ENCODE peak calls at places on chromosomes 4 and X, in eight cellular contexts. I is IMR-90, G is trophoblast cell, E is SK-N-SH, Y is fibroblast of lung, A is neuronal stem cell, R is neural progenitor cell, L is HCT116. T is an unnamed sample.

GRCh38 chrX:56813318-56813837 is 84.3 kb downstream of the NBDY start:
- DNase-seq in I (peak), G (peak), E (no peak), Y (peak), A (no peak), R (no peak), L (no peak), T (no peak)

GRCh38 chr4:106329027-106329618 is 12.8 kb downstream of the AIMP1 start:
- DNase-seq in I (peak), G (peak), E (peak), Y (peak), A (no peak), R (peak), L (peak), T (peak)

GRCh38 chr4:17562157-17562556 is 14.8 kb upstream of the LAP3 start:
- DNase-seq in I (no peak), G (no peak), E (peak), Y (no peak), A (no peak), R (peak), L (no peak), T (peak)

GRCh38 chr4:57162499-57163019 is 52.4 kb upstream of the IGFBP7 start:
- DNase-seq in I (no peak), G (no peak), E (no peak), Y (no peak), A (no peak), R (no peak), L (no peak), T (peak)

GRCh38 chrX:135453381-135453780 is 31.6 kb downstream of the SMIM10L2A start:
- DNase-seq in I (no peak), G (no peak), E (no peak), Y (no peak), A (no peak), R (no peak), L (no peak), T (peak)

GRCh38 chr4:153205028-153205648 is 895 bp downstream of the TRIM2 start:
- DNase-seq in I (no peak), G (no peak), E (no peak), Y (no peak), A (no peak), R (peak), L (no peak), T (peak)

GRCh38 chr4:84563002-84563401 is 19.9 kb upstream of the CDS1 start:
- DNase-seq in I (no peak), G (peak), E (no peak), Y (no peak), A (no peak), R (no peak), L (no peak), T (no peak)

GRCh38 chrX:275967-276587 is 5.1 kb upstream of the PLCXD1 start:
- DNase-seq in I (peak), G (peak), E (peak), Y (peak), A (peak), R (peak), L (peak), T (peak)

GRCh38 chrX:149205937-149206336 is 299.2 kb downstream of the IDS start:
- DNase-seq in I (no peak), G (no peak), E (no peak), Y (no peak), A (no peak), R (no peak), L (no peak), T (no peak)

GRCh38 chr4:8722556-8722955 is 130.0 kb downstream of the CPZ start:
- DNase-seq in I (no peak), G (no peak), E (no peak), Y (no peak), A (no peak), R (no peak), L (no peak), T (no peak)

GRCh38 chr4:55312491-55313101 is 33.4 kb upstream of the SRD5A3 start:
- DNase-seq in I (peak), G (peak), E (peak), Y (peak), A (no peak), R (peak), L (peak), T (peak)

GRCh38 chr4:150673793-150674192 is 91.8 kb downstream of the MAB21L2 start:
- DNase-seq in I (no peak), G (no peak), E (no peak), Y (no peak), A (no peak), R (no peak), L (no peak), T (peak)

GRCh38 chr4:121326580-121326979 is 54.2 kb downstream of the QRFPR start:
- DNase-seq in I (no peak), G (no peak), E (no peak), Y (no peak), A (peak), R (peak), L (no peak), T (no peak)

GRCh38 chr4:185711764-185712163 is 100.2 kb downstream of the SORBS2 start:
- DNase-seq in I (peak), G (no peak), E (no peak), Y (no peak), A (no peak), R (no peak), L (no peak), T (no peak)

GRCh38 chr4:123588631-123589223 is 192.1 kb downstream of the SPRY1 start:
- DNase-seq in I (peak), G (no peak), E (no peak), Y (peak), A (no peak), R (no peak), L (no peak), T (no peak)

GRCh38 chr4:86961605-86962295 is 26.9 kb downstream of the AFF1 start:
- DNase-seq in I (peak), G (no peak), E (no peak), Y (peak), A (no peak), R (no peak), L (no peak), T (peak)

GRCh38 chr4:86963697-86964096 is 28.9 kb downstream of the AFF1 start:
- DNase-seq in I (peak), G (peak), E (no peak), Y (no peak), A (no peak), R (no peak), L (peak), T (no peak)

GRCh38 chr4:86960557-86960959 is 25.7 kb downstream of the AFF1 start:
- DNase-seq in I (peak), G (no peak), E (no peak), Y (peak), A (peak), R (peak), L (no peak), T (peak)

GRCh38 chr4:86959588-86960500 is 25.0 kb downstream of the AFF1 start:
- DNase-seq in I (no peak), G (no peak), E (no peak), Y (no peak), A (peak), R (peak), L (no peak), T (peak)

GRCh38 chr4:86961103-86961502 is 26.3 kb downstream of the AFF1 start:
- DNase-seq in I (no peak), G (no peak), E (no peak), Y (no peak), A (no peak), R (no peak), L (no peak), T (peak)
- H3K4me2 ChIP-seq in I (no peak), G (no peak), E (no peak), Y (no peak), A (no peak), R (peak), L (no peak), T (peak)

GRCh38 chr4:94444771-94445170 is 7.0 kb upstream of the PDLIM5 start:
- DNase-seq in I (peak), G (no peak), E (no peak), Y (no peak), A (no peak), R (no peak), L (no peak), T (no peak)
- H3K9ac ChIP-seq in I (no peak), G (no peak), E (peak), Y (no peak), A (no peak), R (no peak), L (no peak), T (no peak)

GRCh38 chrX:25049347-25049746 is 33.6 kb upstream of the ARX start:
- DNase-seq in I (no peak), G (no peak), E (no peak), Y (peak), A (no peak), R (no peak), L (no peak), T (no peak)
- H2AFZ ChIP-seq in I (no peak), G (no peak), E (no peak), Y (no peak), A (no peak), R (peak), L (no peak), T (no peak)

GRCh38 chr4:54067163-54067562 is 2.8 kb upstream of the CHIC2 start:
- DNase-seq in I (peak), G (peak), E (no peak), Y (peak), A (no peak), R (no peak), L (peak), T (no peak)
- H3K4me2 ChIP-seq in I (peak), G (no peak), E (peak), Y (peak), A (no peak), R (no peak), L (peak), T (no peak)

GRCh38 chrX:154365997-154366665 is 8.3 kb downstream of the FLNA start:
- DNase-seq in I (no peak), G (no peak), E (no peak), Y (no peak), A (no peak), R (no peak), L (no peak), T (no peak)
- H3K9ac ChIP-seq in I (peak), G (no peak), E (no peak), Y (no peak), A (no peak), R (no peak), L (no peak), T (no peak)

GRCh38 chr4:147707892-147708672 is 23.8 kb upstream of the ARHGAP10 start:
- DNase-seq in I (peak), G (peak), E (peak), Y (peak), A (no peak), R (peak), L (peak), T (peak)
- H2AFZ ChIP-seq in I (no peak), G (no peak), E (no peak), Y (no peak), A (no peak), R (no peak), L (peak), T (peak)

GRCh38 chr4:25867781-25868180 is 5.0 kb upstream of the SEL1L3 start:
- DNase-seq in I (no peak), G (no peak), E (no peak), Y (no peak), A (no peak), R (no peak), L (no peak), T (no peak)
- H3K4me2 ChIP-seq in I (no peak), G (no peak), E (no peak), Y (no peak), A (no peak), R (no peak), L (no peak), T (no peak)

DNA sequence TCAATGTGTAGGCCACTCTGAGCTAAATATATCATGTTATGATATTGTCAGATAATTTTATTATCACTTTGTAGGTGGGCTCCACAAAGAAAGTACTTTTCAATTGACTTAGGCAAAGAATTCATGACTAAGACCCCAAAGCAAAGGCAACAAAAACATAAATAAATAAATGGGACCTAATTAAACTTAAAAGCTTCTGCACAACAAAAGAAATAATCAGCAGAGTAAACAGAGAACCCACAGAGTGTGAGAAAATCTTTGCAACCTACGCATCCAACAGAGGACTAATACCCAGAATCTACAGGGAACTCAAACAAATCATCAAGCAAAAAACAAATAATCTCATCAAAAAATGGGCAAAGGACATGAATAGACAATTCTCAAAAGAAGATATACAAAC is 15.2 kb upstream of the PDLIM5 start:
- DNase-seq in I (no peak), G (no peak), E (no peak), Y (no peak), A (no peak), R (no peak), L (no peak), T (no peak)
- H3K9ac ChIP-seq in I (no peak), G (no peak), E (no peak), Y (no peak), A (no peak), R (no peak), L (no peak), T (no peak)

GRCh38 chrX:110321081-110321480 is 3.2 kb upstream of the AMMECR1 start:
- DNase-seq in I (no peak), G (no peak), E (no peak), Y (no peak), A (no peak), R (no peak), L (no peak), T (no peak)
- H2AFZ ChIP-seq in I (no peak), G (no peak), E (no peak), Y (no peak), A (no peak), R (no peak), L (no peak), T (no peak)

GRCh38 chr4:112113786-112114185 is 31.5 kb upstream of the FAM241A start:
- DNase-seq in I (no peak), G (no peak), E (no peak), Y (no peak), A (no peak), R (no peak), L (no peak), T (no peak)

GRCh38 chr4:112118742-112119357 is 26.4 kb upstream of the FAM241A start:
- DNase-seq in I (no peak), G (no peak), E (no peak), Y (no peak), A (no peak), R (no peak), L (no peak), T (no peak)

GRCh38 chr4:112112590-112113170 is 32.6 kb upstream of the FAM241A start:
- DNase-seq in I (no peak), G (no peak), E (no peak), Y (peak), A (no peak), R (no peak), L (no peak), T (no peak)

GRCh38 chr4:112111306-112111705 is 33.9 kb upstream of the FAM241A start:
- DNase-seq in I (no peak), G (no peak), E (no peak), Y (no peak), A (no peak), R (no peak), L (no peak), T (no peak)

DNA sequence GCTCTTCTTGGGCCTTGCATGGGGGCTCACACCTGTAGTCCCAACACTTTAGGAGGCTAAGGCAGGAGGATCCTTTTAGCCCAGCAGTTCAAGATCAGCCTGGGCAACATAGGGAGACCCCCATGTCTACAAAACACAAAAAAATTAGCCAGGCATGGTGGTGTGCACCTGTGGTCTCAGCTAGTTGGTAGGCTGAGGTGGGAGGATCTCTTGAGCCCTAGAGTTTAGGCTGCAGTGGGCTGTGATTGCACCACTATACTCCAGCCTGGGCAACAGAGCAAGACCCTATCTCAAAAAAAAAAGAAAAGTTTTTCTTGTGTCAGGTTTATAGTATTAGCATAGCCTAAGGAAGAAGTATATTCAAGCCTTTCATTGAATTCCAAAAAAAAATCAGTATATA is 30.8 kb upstream of the FAM241A start:
- DNase-seq in I (no peak), G (no peak), E (no peak), Y (no peak), A (no peak), R (no peak), L (no peak), T (no peak)
- H3K4me2 ChIP-seq in I (no peak), G (no peak), E (no peak), Y (no peak), A (no peak), R (no peak), L (no peak), T (no peak)